ENCODE peak calls at places on chromosome 18, in nine cellular contexts. H is Peyer's patch, D is GM12892, X is tibial nerve, L is HepG2, W is uterus, I is A549, T is sigmoid colon, E is HCT116. F is an unnamed sample.

GRCh38 chr18:32328379-32328778 is 138.5 kb downstream of the MEP1B start:
- DNase-seq in D (no peak), T (no peak), E (no peak), L (no peak), I (no peak), H (no peak), X (no peak), W (no peak), F (no peak)

GRCh38 chr18:76620326-76620813 is 125.3 kb upstream of the ZNF516 start:
- DNase-seq in X (peak; percentile 75), H (no peak), I (no peak), T (peak; percentile 88), W (peak; percentile 85), D (peak; percentile 50), E (peak; percentile 34), L (no peak), F (peak; percentile 92)

GRCh38 chr18:74916773-74917393 is 292.1 kb downstream of the PTGR3 start:
- DNase-seq in X (no peak), E (no peak), T (no peak), H (no peak), L (no peak), D (no peak), W (no peak), I (no peak), F (no peak)

GRCh38 chr18:45166341-45167108 is 448.8 kb upstream of the SLC14A2 start:
- DNase-seq in X (no peak), W (no peak), E (no peak), H (peak; percentile 67), I (peak; percentile 5), D (no peak), T (no peak), L (no peak), F (no peak)

GRCh38 chr18:26621161-26622026 is 73.0 kb upstream of the KCTD1 start:
- DNase-seq in X (no peak), D (peak; percentile 43), E (peak; percentile 23), L (peak; percentile 21), I (peak; percentile 21), W (no peak), H (no peak), T (no peak), F (peak; percentile 55)

GRCh38 chr18:28382215-28382879 is 205.4 kb upstream of the CDH2 start:
- DNase-seq in L (no peak), T (no peak), I (no peak), X (no peak), D (no peak), W (no peak), H (no peak), E (no peak), F (no peak)

GRCh38 chr18:49193252-49193651 is 242.5 kb upstream of the SMAD7 start:
- DNase-seq in H (no peak), L (no peak), W (no peak), X (no peak), D (no peak), T (no peak), E (no peak), I (no peak), F (no peak)

GRCh38 chr18:39450958-39451357 is 1885.4 kb upstream of the CELF4 start:
- DNase-seq in X (no peak), I (no peak), D (no peak), T (no peak), L (no peak), H (no peak), E (no peak), W (no peak), F (no peak)

GRCh38 chr18:46917808-46918600 is 602 bp downstream of the KATNAL2 start:
- DNase-seq in X (no peak), I (no peak), W (peak; percentile 30), L (no peak), T (no peak), E (no peak), D (peak; percentile 11), H (peak; percentile 50), F (no peak)

DNA sequence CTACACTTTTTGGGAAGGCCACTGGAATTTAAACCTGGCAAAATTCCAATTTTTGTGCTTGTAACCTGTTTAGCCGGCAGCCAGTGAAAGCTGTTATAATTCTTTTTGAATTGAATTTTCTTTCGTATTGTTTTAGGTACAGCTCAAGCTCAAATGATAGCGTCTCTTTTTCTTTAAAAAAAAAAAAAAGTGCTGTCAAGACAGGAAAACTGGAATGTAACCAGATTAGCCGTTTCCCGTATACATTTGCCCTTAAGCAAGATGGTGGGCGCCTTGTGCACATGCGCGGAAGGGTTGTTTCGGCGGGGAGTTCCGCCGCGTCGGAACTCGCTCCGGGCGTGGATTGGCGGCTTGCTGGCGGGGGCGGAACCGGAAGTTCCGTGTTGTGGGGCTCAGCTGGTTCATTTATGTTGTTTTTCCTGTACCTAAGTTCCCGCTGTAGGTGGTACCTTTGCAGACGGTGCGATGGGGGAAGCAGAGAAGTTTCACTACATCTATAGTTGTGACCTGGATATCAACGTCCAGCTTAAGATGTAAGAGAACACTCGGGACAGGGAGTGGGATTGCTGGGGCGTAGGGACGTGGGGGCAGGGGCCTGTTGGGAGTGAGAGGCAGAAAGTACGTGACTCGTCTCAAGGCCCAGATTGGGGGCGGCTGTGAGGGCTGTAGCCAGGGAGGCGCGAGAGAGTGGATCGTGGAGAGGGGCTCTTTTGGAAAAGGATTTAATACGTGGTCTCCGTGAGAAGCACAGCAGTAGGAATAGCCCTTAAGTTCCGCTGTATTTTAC is at the start of gene PIK3C3:
- DNase-seq in D (peak; percentile 54), X (peak; percentile 89), I (peak; percentile 55), T (peak; percentile 98), E (peak; percentile 94), H (peak; percentile 98), W (peak; percentile 97), L (peak; percentile 94), F (peak; percentile 93)
- TF ChIP-seq POLR2A in D (peak; percentile 55), X (no peak), I (peak; percentile 16), T (no peak), E (no peak), H (no peak), W (no peak), L (peak; percentile 68), F (no peak)

GRCh38 chr18:2091937-2092336 is 479.4 kb downstream of the METTL4 start:
- DNase-seq in X (no peak), D (no peak), I (no peak), H (no peak), W (no peak), L (no peak), E (no peak), T (no peak), F (no peak)
- TF ChIP-seq POLR2A in X (no peak), D (no peak), I (no peak), H (no peak), W (no peak), L (no peak), E (no peak), T (no peak), F (no peak)

DNA sequence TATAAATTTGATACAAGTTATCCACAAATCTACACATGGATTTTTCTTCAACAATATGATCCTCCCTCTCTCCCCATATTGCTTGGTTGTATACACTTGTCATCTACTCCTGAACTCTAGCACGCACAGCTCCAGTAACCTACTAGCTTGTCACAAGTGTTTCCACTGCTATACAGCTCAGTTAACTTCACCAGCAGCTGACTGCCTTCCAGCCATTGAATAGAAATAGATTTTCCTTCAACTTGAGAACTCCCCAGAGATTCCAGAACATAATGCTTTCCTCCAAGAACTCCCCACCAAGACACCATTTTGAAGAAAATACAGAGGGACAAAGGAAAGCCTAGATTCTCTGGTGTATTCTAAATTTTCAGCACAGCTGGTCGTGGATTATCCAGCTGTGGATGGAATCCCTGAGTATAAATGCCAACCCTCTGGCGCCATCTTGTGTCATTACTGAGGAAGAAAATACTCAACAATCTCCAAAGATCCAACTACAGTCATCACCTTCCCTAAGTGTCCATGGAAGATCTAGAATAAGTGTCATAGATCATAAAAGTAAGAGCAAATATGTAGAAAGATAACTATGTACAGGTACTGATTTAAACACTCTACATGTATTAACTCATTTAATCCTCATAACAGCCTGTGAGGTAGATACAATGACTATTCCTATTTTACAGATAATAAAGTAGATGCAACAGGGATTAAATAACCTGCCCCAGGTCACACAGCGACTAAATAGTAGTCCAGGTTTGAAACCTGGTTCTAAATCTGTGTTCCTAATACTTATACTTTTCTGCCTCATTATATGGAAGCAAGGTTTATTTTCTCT is 156.7 kb downstream of the ARHGAP28 start:
- DNase-seq in X (no peak), I (peak; percentile 27), L (peak; percentile 35), H (no peak), W (peak; percentile 55), T (no peak), E (no peak), D (no peak), F (peak; percentile 33)
- TF ChIP-seq POLR2A in X (no peak), I (no peak), L (no peak), H (no peak), W (no peak), T (no peak), E (no peak), D (no peak), F (no peak)

GRCh38 chr18:21598726-21599584 is 1.5 kb downstream of the ESCO1 start:
- DNase-seq in H (peak; percentile 51), X (no peak), D (no peak), I (no peak), W (no peak), E (peak; percentile 36), T (no peak), L (peak; percentile 71), F (no peak)

GRCh38 chr18:21597616-21598015 is 2.9 kb downstream of the ESCO1 start:
- DNase-seq in E (no peak), T (no peak), D (no peak), X (no peak), L (no peak), H (no peak), I (no peak), W (no peak), F (no peak)

GRCh38 chr18:21599585-21600525 is 649 bp downstream of the ESCO1 start:
- DNase-seq in H (no peak), W (no peak), X (no peak), I (peak; percentile 21), L (peak; percentile 62), E (no peak), T (peak; percentile 76), D (peak; percentile 58), F (peak; percentile 75)

GRCh38 chr18:21602302-21602592 is 1.7 kb upstream of the ESCO1 start:
- DNase-seq in I (no peak), H (no peak), E (no peak), T (no peak), X (no peak), L (no peak), W (no peak), D (no peak), F (peak; percentile 22)

DNA sequence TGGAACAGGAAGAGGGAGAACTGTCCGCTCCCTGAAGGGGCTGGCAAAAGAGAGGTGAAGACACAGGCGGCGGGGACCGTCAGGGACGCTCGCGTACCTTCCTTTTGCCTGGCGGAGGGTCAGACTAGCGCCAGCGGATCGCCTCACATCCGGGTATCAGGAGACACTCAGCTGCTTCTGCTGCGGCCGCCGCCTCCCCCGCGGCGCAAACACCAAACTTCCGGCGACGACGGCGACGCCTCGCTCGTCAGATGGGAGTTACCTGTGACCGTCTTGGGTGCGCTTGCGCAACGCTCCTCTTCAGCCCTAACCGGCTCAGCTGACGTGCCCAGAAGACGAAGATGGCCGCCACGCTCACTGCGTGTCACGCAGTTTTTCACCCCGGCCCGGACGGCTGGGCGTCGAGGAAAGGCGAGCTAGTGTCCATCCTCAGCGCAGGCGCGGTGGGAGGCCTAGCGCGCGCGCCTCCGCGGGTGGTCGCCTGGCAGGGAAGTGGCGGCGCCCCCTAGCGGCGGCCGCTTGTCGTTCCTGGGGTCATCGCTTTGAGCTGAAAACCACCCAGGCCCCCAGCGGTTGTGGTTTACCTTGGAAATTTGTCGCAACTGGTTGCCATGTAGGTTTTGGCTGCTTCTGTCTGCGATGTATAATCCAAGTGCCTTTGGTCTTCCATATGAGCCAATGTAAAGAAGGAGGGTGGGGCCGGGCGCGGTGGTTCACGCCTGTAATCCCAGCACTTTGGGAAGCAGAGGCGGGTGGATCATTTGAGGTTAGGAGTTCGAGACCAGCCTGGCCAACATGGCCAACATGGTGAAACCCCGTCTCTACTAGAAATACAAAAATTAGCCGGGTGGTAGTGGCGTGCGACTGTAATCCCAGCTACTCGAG is at the start of gene ESCO1:
- DNase-seq in E (peak; percentile 99), I (peak; percentile 81), H (peak; percentile 97), L (peak; percentile 96), X (peak; percentile 88), W (peak; percentile 95), T (peak; percentile 99), D (peak; percentile 89), F (peak; percentile 98)
- TF ChIP-seq POLR2A in E (no peak), I (peak; percentile 86), H (peak; percentile 96), L (peak; percentile 95), X (peak; percentile 90), W (peak; percentile 82), T (peak; percentile 78), D (peak; percentile 94), F (peak; percentile 89)